ENCODE peak calls at places on chromosome 15, in four cellular contexts. K, O, T and H are unnamed samples.

GRCh38 chr15:75928680-75929608 is 25.3 kb downstream of the FBXO22 start:
- DNase-seq in K (no peak), O (no peak), T (no peak), H (peak)

GRCh38 chr15:33654859-33655258 is 313.4 kb upstream of the CHRM5 start:
- DNase-seq in K (peak), O (peak), T (no peak), H (no peak)

GRCh38 chr15:63135804-63136203 is 14.1 kb downstream of the LACTB start:
- DNase-seq in K (peak), O (peak), T (no peak), H (no peak)

GRCh38 chr15:38072507-38073277 is 138.3 kb downstream of the TMCO5A start:
- DNase-seq in K (peak), O (peak), T (peak), H (no peak)

GRCh38 chr15:78930577-78931388 is 14.1 kb downstream of the CTSH start:
- DNase-seq in K (peak), O (peak), T (no peak), H (no peak)

GRCh38 chr15:98216166-98216565 is 255.7 kb downstream of the ARRDC4 start:
- DNase-seq in K (no peak), O (no peak), T (no peak), H (no peak)

GRCh38 chr15:40847225-40847961 is 3.5 kb downstream of the SPINT1 start:
- DNase-seq in K (peak), O (peak), T (no peak), H (peak)

GRCh38 chr15:44738340-44738984 is 2.1 kb downstream of the TRIM69 start:
- DNase-seq in K (no peak), O (no peak), T (no peak), H (no peak)

GRCh38 chr15:29952245-29952644 is 130.0 kb upstream of the TJP1 start:
- DNase-seq in K (no peak), O (no peak), T (no peak), H (no peak)

GRCh38 chr15:65184305-65184943 is 718 bp downstream of the CLPX start:
- DNase-seq in K (peak), O (peak), T (peak), H (peak)

GRCh38 chr15:63463793-63464192 is 40.6 kb upstream of the USP3 start:
- DNase-seq in K (no peak), O (no peak), T (no peak), H (no peak)

GRCh38 chr15:81940467-81941451 is 105.1 kb downstream of the MEX3B start:
- DNase-seq in K (peak), O (no peak), T (no peak), H (no peak)

GRCh38 chr15:37223089-37223488 is 122.7 kb upstream of the MEIS2 start:
- DNase-seq in K (no peak), O (no peak), T (no peak), H (no peak)

GRCh38 chr15:32956006-32956405 is 238.2 kb downstream of the GREM1 start:
- DNase-seq in K (peak), O (peak), T (no peak), H (no peak)

GRCh38 chr15:83290236-83290635 is 5.8 kb upstream of the BNC1 start:
- DNase-seq in K (no peak), O (no peak), T (no peak), H (no peak)

GRCh38 chr15:70318594-70318993 is 220.9 kb upstream of the TLE3 start:
- DNase-seq in K (no peak), O (no peak), T (no peak), H (no peak)